ENCODE peak calls at places on chromosomes 7 and 10, in six cellular contexts. R is activated naive CD4-positive, alpha-beta T cell; Z is GM06990; X is HCT116; G is WTC11; T is fibroblast of pulmonary artery. U is an unnamed sample.

GRCh38 chr10:21326594-21326993 is 198.9 kb downstream of the SKIDA1 start:
- DNase-seq in X (no peak), R (no peak), T (no peak), Z (no peak), G (no peak), U (no peak)

GRCh38 chr10:102291221-102291905 is 46.0 kb downstream of the GBF1 start:
- DNase-seq in R (no peak), X (no peak), T (no peak), G (no peak), Z (no peak), U (no peak)

GRCh38 chr10:58515296-58515956 is 2.8 kb downstream of the BICC1 start:
- DNase-seq in X (no peak), R (no peak), Z (no peak), G (no peak), T (peak), U (no peak)

GRCh38 chr7:112286294-112287086 is 80.0 kb downstream of the ZNF277 start:
- DNase-seq in R (no peak), G (no peak), Z (peak), T (peak), X (no peak), U (no peak)

GRCh38 chr7:44574286-44574872 is 671 bp upstream of the DDX56 start:
- DNase-seq in G (no peak), X (no peak), Z (no peak), T (no peak), R (no peak), U (no peak)

GRCh38 chr10:46057038-46057437 is 11.0 kb upstream of the MSMB start:
- DNase-seq in R (no peak), T (no peak), X (no peak), G (no peak), Z (no peak), U (no peak)

GRCh38 chr10:119199231-119199992 is 8.0 kb upstream of the GRK5 start:
- DNase-seq in T (peak), G (peak), R (no peak), X (peak), Z (no peak), U (peak)

GRCh38 chr7:106065560-106066500 is 46.3 kb downstream of the SYPL1 start:
- DNase-seq in X (no peak), G (no peak), T (no peak), R (no peak), Z (no peak), U (peak)

GRCh38 chr7:1809070-1809469 is 139.0 kb downstream of the ELFN1 start:
- DNase-seq in R (no peak), X (no peak), Z (no peak), T (no peak), G (no peak), U (no peak)

GRCh38 chr7:73715648-73716317 is 3.7 kb downstream of the STX1A start:
- DNase-seq in T (peak), Z (no peak), R (no peak), G (no peak), X (peak), U (peak)

GRCh38 chr7:113799896-113800295 is 118.9 kb downstream of the PPP1R3A start:
- DNase-seq in G (no peak), T (no peak), X (no peak), Z (no peak), R (no peak), U (no peak)

GRCh38 chr10:79331709-79332108 is 15.6 kb upstream of the PPIF start:
- DNase-seq in R (no peak), T (peak), Z (peak), G (no peak), X (no peak), U (peak)

GRCh38 chr7:71538210-71538609 is 406.3 kb downstream of the GALNT17 start:
- DNase-seq in X (no peak), Z (no peak), G (no peak), R (no peak), T (no peak), U (no peak)

GRCh38 chr10:21493841-21494220 is 31.7 kb downstream of the SKIDA1 start:
- DNase-seq in R (no peak), G (no peak), Z (no peak), T (no peak), X (no peak), U (no peak)

GRCh38 chr7:25255603-25256320 is 27.5 kb upstream of the NPVF start:
- DNase-seq in R (no peak), T (no peak), Z (no peak), G (no peak), X (no peak), U (no peak)

GRCh38 chr10:131694963-131695813 is 205.6 kb upstream of the PPP2R2D start:
- DNase-seq in T (no peak), G (no peak), R (no peak), Z (no peak), X (no peak), U (no peak)

GRCh38 chr10:34507217-34507616 is 307.9 kb downstream of the PARD3 start:
- DNase-seq in X (no peak), R (no peak), G (no peak), Z (no peak), T (no peak), U (no peak)

GRCh38 chr7:130420943-130421578 is 19.8 kb downstream of the CEP41 start:
- DNase-seq in R (no peak), Z (no peak), T (peak), X (no peak), G (no peak), U (no peak)

GRCh38 chr10:61465216-61465496 is 12.0 kb upstream of the TMEM26 start:
- DNase-seq in Z (no peak), X (no peak), R (no peak), G (no peak), T (no peak), U (no peak)

GRCh38 chr7:73786588-73786987 is 16.5 kb upstream of the CLDN3 start:
- DNase-seq in T (no peak), Z (no peak), G (no peak), X (no peak), R (no peak), U (no peak)

GRCh38 chr10:106454233-106454632 is 710.3 kb downstream of the SORCS1 start:
- DNase-seq in G (no peak), R (no peak), T (no peak), X (no peak), Z (no peak), U (no peak)

GRCh38 chr10:21202766-21203457 is 305.8 kb upstream of the NEBL start:
- DNase-seq in T (no peak), G (no peak), Z (no peak), X (no peak), R (no peak), U (peak)

GRCh38 chr7:50359995-50360925 is 55.7 kb downstream of the IKZF1 start:
- DNase-seq in Z (no peak), T (no peak), R (peak), G (no peak), X (no peak), U (no peak)

GRCh38 chr10:17125316-17125715 is 4.3 kb downstream of the CUBN start:
- DNase-seq in X (no peak), R (no peak), T (no peak), G (no peak), Z (no peak), U (peak)

GRCh38 chr10:21314234-21314633 is 211.2 kb downstream of the SKIDA1 start:
- DNase-seq in T (peak), X (no peak), G (no peak), R (no peak), Z (no peak), U (peak)

GRCh38 chr7:2643386-2644229 is 11.8 kb downstream of the TTYH3 start:
- DNase-seq in G (peak), X (no peak), Z (no peak), T (no peak), R (no peak), U (no peak)